ENCODE peak calls at places on chromosomes 5 and 9, in five cellular contexts. One of them, this sample, is unnamed. For H3K4me1, the result is how much of the 10 kb centered on the place peaks cover.

GRCh38 chr9:98935064-98935463 is 8.6 kb upstream of the COL15A1 start:
- DNase-seq in OCI-LY7: no peak
- DNase-seq in endothelial cell of umbilical vein: no peak
- DNase-seq in cardiac muscle cell: no peak
- DNase-seq in A673: no peak
- DNase-seq in this sample: no peak

GRCh38 chr5:73446631-73447233 is 1.8 kb downstream of the FOXD1 start:
- DNase-seq in OCI-LY7: no peak
- DNase-seq in endothelial cell of umbilical vein: no peak
- DNase-seq in cardiac muscle cell: no peak
- DNase-seq in A673: peak
- DNase-seq in this sample: no peak

GRCh38 chr5:137606401-137606800 is 107.3 kb upstream of the SPOCK1 start:
- DNase-seq in OCI-LY7: no peak
- DNase-seq in endothelial cell of umbilical vein: no peak
- DNase-seq in cardiac muscle cell: peak
- DNase-seq in A673: no peak
- DNase-seq in this sample: no peak

GRCh38 chr9:124007157-124007460 is 4.5 kb upstream of the LHX2 start:
- DNase-seq in OCI-LY7: no peak
- DNase-seq in endothelial cell of umbilical vein: no peak
- DNase-seq in cardiac muscle cell: no peak
- DNase-seq in A673: no peak
- DNase-seq in this sample: no peak

GRCh38 chr9:82903503-82903902 is 159.4 kb downstream of the RASEF start:
- DNase-seq in OCI-LY7: no peak
- DNase-seq in endothelial cell of umbilical vein: no peak
- DNase-seq in cardiac muscle cell: no peak
- DNase-seq in A673: no peak
- DNase-seq in this sample: peak

GRCh38 chr9:85322592-85322991 is 419.2 kb downstream of the AGTPBP1 start:
- DNase-seq in OCI-LY7: no peak
- DNase-seq in endothelial cell of umbilical vein: no peak
- DNase-seq in cardiac muscle cell: no peak
- DNase-seq in A673: no peak
- DNase-seq in this sample: no peak

GRCh38 chr9:127567119-127567897 is 44.8 kb upstream of the STXBP1 start:
- DNase-seq in OCI-LY7: no peak
- DNase-seq in endothelial cell of umbilical vein: no peak
- DNase-seq in cardiac muscle cell: no peak
- DNase-seq in A673: peak
- DNase-seq in this sample: no peak

GRCh38 chr9:130661461-130662098 is 2.8 kb upstream of the PRDM12 start:
- DNase-seq in OCI-LY7: no peak
- DNase-seq in endothelial cell of umbilical vein: no peak
- DNase-seq in cardiac muscle cell: no peak
- DNase-seq in A673: no peak
- DNase-seq in this sample: no peak

GRCh38 chr5:97425511-97425910 is 242.5 kb upstream of the RIOK2 start:
- DNase-seq in OCI-LY7: no peak
- DNase-seq in endothelial cell of umbilical vein: peak
- DNase-seq in cardiac muscle cell: peak
- DNase-seq in A673: peak
- DNase-seq in this sample: no peak

GRCh38 chr9:135303280-135303647 is 176.3 kb upstream of the PPP1R26 start:
- DNase-seq in OCI-LY7: no peak
- DNase-seq in endothelial cell of umbilical vein: no peak
- DNase-seq in cardiac muscle cell: no peak
- DNase-seq in A673: no peak
- DNase-seq in this sample: no peak

GRCh38 chr5:10588779-10589447 is 25.0 kb downstream of the ANKRD33B start:
- DNase-seq in OCI-LY7: no peak
- DNase-seq in endothelial cell of umbilical vein: no peak
- DNase-seq in cardiac muscle cell: no peak
- DNase-seq in A673: no peak
- DNase-seq in this sample: no peak

GRCh38 chr5:74641014-74641777 is 668 bp upstream of the ENC1 start:
- DNase-seq in OCI-LY7: peak
- DNase-seq in endothelial cell of umbilical vein: peak
- DNase-seq in cardiac muscle cell: peak
- DNase-seq in A673: peak
- DNase-seq in this sample: peak

GRCh38 chr5:118301696-118302095 is 686.7 kb downstream of the DTWD2 start:
- DNase-seq in OCI-LY7: no peak
- DNase-seq in endothelial cell of umbilical vein: no peak
- DNase-seq in cardiac muscle cell: no peak
- DNase-seq in A673: no peak
- DNase-seq in this sample: no peak

GRCh38 chr5:74173260-74173659 is 467.3 kb downstream of the ENC1 start:
- DNase-seq in OCI-LY7: no peak
- DNase-seq in endothelial cell of umbilical vein: no peak
- DNase-seq in cardiac muscle cell: no peak
- DNase-seq in A673: peak
- DNase-seq in this sample: no peak

GRCh38 chr9:21557428-21557768 is 75.3 kb upstream of the IFNE start:
- DNase-seq in OCI-LY7: no peak
- DNase-seq in endothelial cell of umbilical vein: peak
- DNase-seq in cardiac muscle cell: no peak
- DNase-seq in A673: no peak
- DNase-seq in this sample: no peak

GRCh38 chr9:970310-971002 is 6.0 kb upstream of the DMRT3 start:
- DNase-seq in OCI-LY7: no peak
- DNase-seq in endothelial cell of umbilical vein: no peak
- DNase-seq in cardiac muscle cell: no peak
- DNase-seq in A673: no peak
- DNase-seq in this sample: no peak

GRCh38 chr5:76855961-76856360 is 6.1 kb downstream of the S100Z start:
- DNase-seq in OCI-LY7: peak
- DNase-seq in endothelial cell of umbilical vein: peak
- DNase-seq in cardiac muscle cell: no peak
- DNase-seq in A673: no peak
- DNase-seq in this sample: no peak

GRCh38 chr5:58965677-58966414 is 383.0 kb downstream of the RAB3C start:
- DNase-seq in OCI-LY7: no peak
- DNase-seq in endothelial cell of umbilical vein: no peak
- DNase-seq in cardiac muscle cell: no peak
- DNase-seq in A673: no peak
- DNase-seq in this sample: no peak

GRCh38 chr9:36793277-36793676 is 220.6 kb downstream of the MELK start:
- DNase-seq in OCI-LY7: peak
- DNase-seq in endothelial cell of umbilical vein: no peak
- DNase-seq in cardiac muscle cell: no peak
- DNase-seq in A673: peak
- DNase-seq in this sample: peak

GRCh38 chr5:176610430-176610763 is 441 bp upstream of the GPRIN1 start:
- DNase-seq in OCI-LY7: no peak
- DNase-seq in endothelial cell of umbilical vein: no peak
- DNase-seq in cardiac muscle cell: no peak
- DNase-seq in A673: peak
- DNase-seq in this sample: peak

GRCh38 chr9:31542384-31543055 is 841.9 kb upstream of the ACO1 start:
- DNase-seq in OCI-LY7: peak
- DNase-seq in endothelial cell of umbilical vein: peak
- DNase-seq in cardiac muscle cell: peak
- DNase-seq in A673: peak
- DNase-seq in this sample: peak

GRCh38 chr5:14509556-14509955 is 72.0 kb upstream of the OTULINL start:
- DNase-seq in OCI-LY7: no peak
- DNase-seq in endothelial cell of umbilical vein: no peak
- DNase-seq in cardiac muscle cell: no peak
- DNase-seq in A673: no peak
- DNase-seq in this sample: no peak

GRCh38 chr5:14512574-14512973 is 69.0 kb upstream of the OTULINL start:
- DNase-seq in OCI-LY7: no peak
- DNase-seq in endothelial cell of umbilical vein: no peak
- DNase-seq in cardiac muscle cell: no peak
- DNase-seq in A673: no peak
- DNase-seq in this sample: no peak

GRCh38 chr5:14508046-14508445 is 73.5 kb upstream of the OTULINL start:
- DNase-seq in OCI-LY7: no peak
- DNase-seq in endothelial cell of umbilical vein: no peak
- DNase-seq in cardiac muscle cell: no peak
- DNase-seq in A673: no peak
- DNase-seq in this sample: no peak

GRCh38 chr5:14510880-14511279 is 70.7 kb upstream of the OTULINL start:
- DNase-seq in OCI-LY7: no peak
- DNase-seq in endothelial cell of umbilical vein: no peak
- DNase-seq in cardiac muscle cell: no peak
- DNase-seq in A673: no peak
- DNase-seq in this sample: no peak

DNA sequence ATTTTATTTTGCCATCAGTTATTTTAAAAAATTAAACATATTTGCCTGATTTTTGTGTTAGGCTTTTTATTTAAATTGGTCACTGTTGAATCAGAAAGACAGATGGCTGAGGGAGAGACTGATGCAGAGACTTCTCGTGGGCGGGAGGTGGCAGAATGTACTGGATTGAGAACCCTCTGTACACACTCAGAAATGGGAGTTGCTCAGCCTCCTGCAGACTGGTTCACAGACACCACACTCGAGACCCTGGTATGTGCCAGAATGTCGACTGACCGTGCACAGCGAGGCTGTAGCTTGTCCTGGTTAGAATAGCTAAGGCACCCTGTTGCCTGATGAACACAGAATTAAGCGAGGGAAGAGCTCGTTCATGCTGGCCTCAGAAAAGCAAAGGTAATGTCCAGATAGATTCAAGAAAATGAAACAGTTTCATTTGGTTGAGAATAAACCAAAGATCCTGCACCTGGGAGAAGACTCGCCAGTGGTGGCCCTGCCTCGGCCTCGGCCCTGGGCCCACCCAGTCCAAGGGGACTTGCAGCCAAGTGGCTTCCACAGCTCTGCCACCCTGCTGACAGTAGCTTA is 71.3 kb upstream of the OTULINL start:
- DNase-seq in OCI-LY7: peak
- DNase-seq in endothelial cell of umbilical vein: no peak
- DNase-seq in cardiac muscle cell: no peak
- DNase-seq in A673: no peak
- DNase-seq in this sample: no peak
- TF ChIP-seq CTCF in OCI-LY7: peak
- TF ChIP-seq CTCF in endothelial cell of umbilical vein: no peak
- TF ChIP-seq CTCF in cardiac muscle cell: no peak
- TF ChIP-seq CTCF in A673: no peak
- TF ChIP-seq CTCF in this sample: no peak

GRCh38 chr9:95461448-95462381 is 55.1 kb downstream of the PTCH1 start:
- DNase-seq in OCI-LY7: no peak
- DNase-seq in endothelial cell of umbilical vein: no peak
- DNase-seq in cardiac muscle cell: no peak
- DNase-seq in A673: no peak
- DNase-seq in this sample: no peak

GRCh38 chr9:95460627-95461164 is 56.1 kb downstream of the PTCH1 start:
- DNase-seq in OCI-LY7: no peak
- DNase-seq in endothelial cell of umbilical vein: no peak
- DNase-seq in cardiac muscle cell: no peak
- DNase-seq in A673: no peak
- DNase-seq in this sample: peak

GRCh38 chr9:95463145-95464060 is 53.4 kb downstream of the PTCH1 start:
- DNase-seq in OCI-LY7: peak
- DNase-seq in endothelial cell of umbilical vein: no peak
- DNase-seq in cardiac muscle cell: no peak
- DNase-seq in A673: no peak
- DNase-seq in this sample: no peak

GRCh38 chr9:95459867-95460626 is 56.7 kb downstream of the PTCH1 start:
- DNase-seq in OCI-LY7: no peak
- DNase-seq in endothelial cell of umbilical vein: no peak
- DNase-seq in cardiac muscle cell: no peak
- DNase-seq in A673: no peak
- DNase-seq in this sample: no peak

DNA sequence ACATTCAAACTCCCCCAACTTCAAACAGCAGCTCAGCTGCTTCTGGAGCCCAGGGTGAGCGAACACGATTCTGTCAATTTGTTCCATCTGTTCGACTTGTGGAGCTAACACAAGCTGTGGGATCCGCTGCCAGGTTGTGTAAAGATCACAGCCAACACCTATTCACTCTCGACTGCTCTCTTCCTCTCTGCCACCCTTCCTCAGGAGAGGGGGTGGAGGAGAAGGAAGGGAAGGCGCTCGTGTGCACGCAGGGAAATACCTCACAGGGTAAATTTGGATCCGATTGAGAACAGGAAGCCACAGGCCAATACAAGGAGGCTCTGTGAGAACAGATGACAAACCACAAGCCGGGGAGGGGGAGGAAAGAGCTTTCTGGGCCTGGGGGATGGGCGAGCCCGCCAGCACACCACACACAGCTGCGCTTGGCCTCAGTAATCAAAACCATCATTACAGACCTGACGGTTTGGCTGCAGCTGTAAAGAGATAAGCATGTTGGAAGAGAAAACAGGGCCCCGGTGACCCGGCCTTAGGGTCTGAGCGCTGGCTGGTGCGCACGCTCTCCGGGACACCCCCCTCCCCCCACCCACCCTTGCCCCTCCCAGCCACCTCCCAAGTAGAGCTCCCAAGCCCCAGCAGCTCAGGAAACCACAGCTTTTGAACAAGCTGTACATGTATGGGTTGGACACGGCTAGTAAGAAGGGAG is 54.2 kb downstream of the PTCH1 start:
- DNase-seq in OCI-LY7: peak
- DNase-seq in endothelial cell of umbilical vein: peak
- DNase-seq in cardiac muscle cell: peak
- DNase-seq in A673: peak
- DNase-seq in this sample: peak
- H3K4me3 ChIP-seq in OCI-LY7: peak
- H3K4me3 ChIP-seq in endothelial cell of umbilical vein: peak
- H3K4me3 ChIP-seq in cardiac muscle cell: peak
- H3K4me3 ChIP-seq in A673: peak
- H3K4me3 ChIP-seq in this sample: peak

GRCh38 chr9:116617389-116617788 is 69.7 kb upstream of the TRIM32 start:
- DNase-seq in OCI-LY7: no peak
- DNase-seq in endothelial cell of umbilical vein: no peak
- DNase-seq in cardiac muscle cell: no peak
- DNase-seq in A673: no peak
- DNase-seq in this sample: no peak

GRCh38 chr9:116616304-116616914 is 70.7 kb upstream of the TRIM32 start:
- DNase-seq in OCI-LY7: no peak
- DNase-seq in endothelial cell of umbilical vein: no peak
- DNase-seq in cardiac muscle cell: no peak
- DNase-seq in A673: no peak
- DNase-seq in this sample: no peak
- H3K4me1 ChIP-seq in OCI-LY7: under half
- H3K4me1 ChIP-seq in endothelial cell of umbilical vein: under half
- H3K4me1 ChIP-seq in cardiac muscle cell: under half
- H3K4me1 ChIP-seq in A673: under half
- H3K4me1 ChIP-seq in this sample: under half

GRCh38 chr5:146647656-146648199 is 131.7 kb upstream of the GPR151 start:
- DNase-seq in OCI-LY7: no peak
- DNase-seq in endothelial cell of umbilical vein: no peak
- DNase-seq in cardiac muscle cell: no peak
- DNase-seq in A673: no peak
- DNase-seq in this sample: peak

GRCh38 chr5:146643805-146644204 is 127.8 kb upstream of the GPR151 start:
- DNase-seq in OCI-LY7: no peak
- DNase-seq in endothelial cell of umbilical vein: no peak
- DNase-seq in cardiac muscle cell: no peak
- DNase-seq in A673: no peak
- DNase-seq in this sample: peak

GRCh38 chr5:146645382-146645781 is 129.4 kb upstream of the GPR151 start:
- DNase-seq in OCI-LY7: no peak
- DNase-seq in endothelial cell of umbilical vein: no peak
- DNase-seq in cardiac muscle cell: no peak
- DNase-seq in A673: no peak
- DNase-seq in this sample: no peak

GRCh38 chr5:146644811-146645210 is 128.8 kb upstream of the GPR151 start:
- DNase-seq in OCI-LY7: no peak
- DNase-seq in endothelial cell of umbilical vein: no peak
- DNase-seq in cardiac muscle cell: no peak
- DNase-seq in A673: no peak
- DNase-seq in this sample: no peak

GRCh38 chr5:146646441-146646840 is 130.5 kb upstream of the GPR151 start:
- DNase-seq in OCI-LY7: no peak
- DNase-seq in endothelial cell of umbilical vein: no peak
- DNase-seq in cardiac muscle cell: no peak
- DNase-seq in A673: no peak
- DNase-seq in this sample: no peak
- TF ChIP-seq CTCF in OCI-LY7: peak
- TF ChIP-seq CTCF in endothelial cell of umbilical vein: no peak
- TF ChIP-seq CTCF in cardiac muscle cell: no peak
- TF ChIP-seq CTCF in A673: no peak
- TF ChIP-seq CTCF in this sample: peak

This sample was measured in BE2C.